ENCODE peak calls at places on chromosomes 4 and X, in seven cellular contexts. O is foreskin fibroblast; N is activated CD4-positive, alpha-beta T cell treated with anti-CD3 and anti-CD28 coated beads for 1 hour; B is astrocyte of the spinal cord; P is GDM1; M is transverse colon; A is hypothalamus. I is an unnamed sample.

GRCh38 chrX:38335382-38335781 is 8.1 kb upstream of the RPGR start:
- DNase-seq in O (no peak), N (no peak), B (no peak), P (no peak), M (no peak), A (no peak), I (no peak)

GRCh38 chrX:53239474-53239873 is 14.5 kb upstream of the KDM5C start:
- DNase-seq in O (no peak), N (no peak), B (no peak), P (peak; percentile 31), M (no peak), A (no peak), I (no peak)

GRCh38 chrX:39396358-39396995 is 595.2 kb downstream of the MID1IP1 start:
- DNase-seq in O (no peak), N (no peak), B (no peak), P (no peak), M (no peak), A (no peak), I (no peak)

GRCh38 chr4:53830511-53830910 is 233.9 kb downstream of the CHIC2 start:
- DNase-seq in O (no peak), N (no peak), B (no peak), P (no peak), M (no peak), A (no peak), I (no peak)

GRCh38 chr4:88866862-88867550 is 169.4 kb upstream of the NAP1L5 start:
- DNase-seq in O (peak; percentile 63), N (no peak), B (peak; percentile 28), P (no peak), M (no peak), A (no peak), I (no peak)

GRCh38 chr4:1370321-1371124 is 23.5 kb downstream of the UVSSA start:
- DNase-seq in O (no peak), N (no peak), B (no peak), P (no peak), M (no peak), A (no peak), I (no peak)

GRCh38 chr4:3224971-3225850 is 23.7 kb upstream of the MSANTD1 start:
- DNase-seq in O (no peak), N (no peak), B (no peak), P (no peak), M (no peak), A (no peak), I (no peak)

GRCh38 chr4:145207934-145208333 is 27.5 kb upstream of the OTUD4 start:
- DNase-seq in O (peak; percentile 30), N (no peak), B (no peak), P (no peak), M (no peak), A (no peak), I (no peak)

GRCh38 chr4:74932832-74933561 is at the start of gene PARM1:
- DNase-seq in O (peak; percentile 86), N (no peak), B (peak; percentile 76), P (peak; percentile 52), M (peak; percentile 97), A (peak; percentile 56), I (peak; percentile 74)

GRCh38 chr4:111234939-111235338 is 612.1 kb upstream of the PITX2 start:
- DNase-seq in O (no peak), N (no peak), B (no peak), P (no peak), M (no peak), A (no peak), I (no peak)

GRCh38 chr4:106266201-106266600 is 49.8 kb downstream of the TBCK start:
- DNase-seq in O (peak; percentile 62), N (no peak), B (peak; percentile 72), P (peak; percentile 5), M (no peak), A (no peak), I (no peak)

GRCh38 chrX:153412746-153413720 is 1.8 kb downstream of the ZFP92 start:
- DNase-seq in O (no peak), N (no peak), B (no peak), P (no peak), M (no peak), A (no peak), I (no peak)

GRCh38 chrX:31832263-31832662 is 760.4 kb upstream of the FTHL17 start:
- DNase-seq in O (no peak), N (no peak), B (no peak), P (no peak), M (no peak), A (no peak), I (no peak)

I was measured in C1 segment of cervical spinal cord.